ENCODE peak calls at places on chromosomes 13 and 19, in seven cellular contexts. B, J, D, T, C, H and P are unnamed samples.

GRCh38 chr13:47917022-47917574 is 84.0 kb downstream of the SUCLA2 start:
- DNase-seq in H (no peak), B (no peak), D (no peak), T (no peak), C (no peak), J (no peak), P (no peak)

GRCh38 chr19:11964858-11965645 is at the start of gene ZNF763:
- DNase-seq in B (peak; percentile 85), D (peak; percentile 88), J (peak; percentile 97), T (no peak), H (peak; percentile 36), C (peak; percentile 66), P (peak; percentile 98)

GRCh38 chr19:46211201-46211881 is 18.2 kb upstream of the IGFL1 start:
- DNase-seq in J (no peak), D (no peak), T (no peak), H (peak; percentile 63), C (no peak), B (no peak), P (no peak)

GRCh38 chr13:30616927-30617314 is 799 bp upstream of the USPL1 start:
- DNase-seq in J (peak; percentile 83), D (peak; percentile 62), T (peak; percentile 66), H (peak; percentile 78), C (peak; percentile 29), B (peak; percentile 74), P (peak; percentile 71)

GRCh38 chr19:4972509-4973230 is 3.8 kb downstream of the KDM4B start:
- DNase-seq in J (peak; percentile 48), D (no peak), B (no peak), T (no peak), C (no peak), H (no peak), P (no peak)

GRCh38 chr19:42450314-42450934 is 7.7 kb upstream of the CXCL17 start:
- DNase-seq in C (peak; percentile 69), H (peak; percentile 54), B (peak; percentile 82), T (no peak), D (peak; percentile 71), J (peak; percentile 99), P (peak; percentile 92)

GRCh38 chr19:28497137-28497536 is 715.8 kb downstream of the UQCRFS1 start:
- DNase-seq in C (no peak), B (no peak), T (no peak), J (no peak), H (no peak), D (no peak), P (no peak)

GRCh38 chr19:42062381-42062780 is 7.6 kb downstream of the GRIK5 start:
- DNase-seq in H (no peak), C (no peak), J (no peak), T (no peak), B (no peak), D (no peak), P (no peak)

GRCh38 chr13:26255717-26256277 is 1.9 kb downstream of the CDK8 start:
- DNase-seq in J (no peak), D (no peak), C (no peak), H (no peak), B (no peak), T (no peak), P (no peak)

GRCh38 chr19:31701146-31701545 is 351.9 kb upstream of the TSHZ3 start:
- DNase-seq in H (no peak), B (no peak), T (no peak), C (no peak), J (no peak), D (no peak), P (no peak)

GRCh38 chr13:112061367-112062046 is 5.4 kb upstream of the SOX1 start:
- DNase-seq in B (no peak), D (no peak), T (no peak), J (no peak), C (no peak), H (no peak), P (no peak)

GRCh38 chr19:10189631-10190425 is 4.9 kb downstream of the DNMT1 start:
- DNase-seq in J (no peak), B (no peak), H (no peak), C (no peak), T (no peak), D (no peak), P (no peak)

GRCh38 chr19:55615553-55616394 is 8.6 kb downstream of the ZNF784 start:
- DNase-seq in C (no peak), T (no peak), J (no peak), D (no peak), H (no peak), B (no peak), P (no peak)